ENCODE peak calls at places on chromosomes 16 and 17, in six cellular contexts. V is GM23338, T is MM.1S, N is K562, P is OCI-LY7, Z is PC-3. B is an unnamed sample.
A peak's percentile ranks its signal among the peaks of the same experiment; 100 is the strongest.

GRCh38 chr16:67311607-67312449 is 14.7 kb downstream of the KCTD19 start:
- DNase-seq in N (peak; percentile 18), P (no peak), T (no peak), Z (peak; percentile 94), V (no peak), B (peak; percentile 96)

GRCh38 chr16:88920618-88921602 is 54.5 kb upstream of the PABPN1L start:
- DNase-seq in V (no peak), T (no peak), N (peak; percentile 37), Z (peak; percentile 37), P (no peak), B (peak; percentile 97)

GRCh38 chr17:74637265-74637664 is 13.7 kb upstream of the CD300E start:
- DNase-seq in T (no peak), N (no peak), Z (no peak), V (no peak), P (no peak), B (no peak)

GRCh38 chr16:74253146-74253545 is 43.5 kb upstream of the PSMD7 start:
- DNase-seq in N (no peak), T (no peak), Z (no peak), P (no peak), V (no peak), B (no peak)

GRCh38 chr16:84600343-84601229 is 17.3 kb downstream of the COTL1 start:
- DNase-seq in Z (no peak), V (no peak), N (no peak), P (peak; percentile 87), T (peak; percentile 41), B (no peak)

GRCh38 chr17:48893646-48894508 is 1.3 kb downstream of the ATP5MC1 start:
- DNase-seq in Z (no peak), V (no peak), T (no peak), N (no peak), P (no peak), B (peak; percentile 43)

GRCh38 chr17:17361543-17362511 is 58.7 kb downstream of the NT5M start:
- DNase-seq in Z (no peak), P (no peak), V (no peak), T (no peak), N (no peak), B (peak; percentile 39)

GRCh38 chr17:81927145-81927652 is 336 bp downstream of the MAFG start:
- DNase-seq in Z (no peak), V (no peak), N (no peak), P (peak; percentile 18), T (no peak), B (peak; percentile 96)

GRCh38 chr16:71260995-71261394 is 28.2 kb downstream of the CMTR2 start:
- DNase-seq in N (no peak), V (no peak), Z (no peak), T (no peak), P (no peak), B (no peak)

GRCh38 chr16:85757341-85757822 is 6.5 kb upstream of the C16orf74 start:
- DNase-seq in T (no peak), Z (peak; percentile 64), P (peak; percentile 64), N (no peak), V (no peak), B (peak; percentile 84)

GRCh38 chr17:75417054-75417453 is 11.6 kb upstream of the GRB2 start:
- DNase-seq in V (no peak), Z (no peak), N (no peak), T (no peak), P (no peak), B (no peak)

GRCh38 chr17:35795007-35795870 is at the start of gene MMP28:
- DNase-seq in V (peak; percentile 69), P (no peak), T (no peak), Z (peak; percentile 40), N (peak; percentile 74), B (peak; percentile 80)

GRCh38 chr16:74573622-74574021 is 33.3 kb downstream of the GLG1 start:
- DNase-seq in V (no peak), P (no peak), N (no peak), Z (no peak), T (no peak), B (no peak)

GRCh38 chr16:84294196-84295142 is at the start of gene WFDC1:
- DNase-seq in T (no peak), N (no peak), V (peak; percentile 43), Z (no peak), P (no peak), B (no peak)

GRCh38 chr16:84806256-84806889 is 13.4 kb upstream of the CRISPLD2 start:
- DNase-seq in Z (peak; percentile 83), T (no peak), P (no peak), N (peak; percentile 71), V (no peak), B (peak; percentile 97)

GRCh38 chr17:51857052-51857593 is 301.4 kb downstream of the CA10 start:
- DNase-seq in P (no peak), N (no peak), V (peak; percentile 69), T (no peak), Z (peak; percentile 39), B (no peak)

GRCh38 chr17:76009447-76009846 is 8.8 kb downstream of the CDK3 start:
- DNase-seq in Z (no peak), N (no peak), V (no peak), T (no peak), P (no peak), B (peak; percentile 55)

GRCh38 chr16:70418274-70418992 is 20.5 kb downstream of the ST3GAL2 start:
- DNase-seq in Z (no peak), N (no peak), V (no peak), T (no peak), P (peak; percentile 39), B (peak; percentile 46)

GRCh38 chr17:76540381-76541300 is 797 bp downstream of the PRCD start:
- DNase-seq in T (peak; percentile 80), N (peak; percentile 98), Z (peak; percentile 90), P (peak; percentile 75), V (peak; percentile 99), B (peak; percentile 100)

GRCh38 chr16:31456988-31457360 is 2.3 kb upstream of the ARMC5 start:
- DNase-seq in V (no peak), T (no peak), Z (no peak), P (no peak), N (peak; percentile 4), B (no peak)

GRCh38 chr17:41394254-41395016 is 3.0 kb downstream of the KRT31 start:
- DNase-seq in P (no peak), Z (peak; percentile 34), N (no peak), V (no peak), T (no peak), B (no peak)

DNA sequence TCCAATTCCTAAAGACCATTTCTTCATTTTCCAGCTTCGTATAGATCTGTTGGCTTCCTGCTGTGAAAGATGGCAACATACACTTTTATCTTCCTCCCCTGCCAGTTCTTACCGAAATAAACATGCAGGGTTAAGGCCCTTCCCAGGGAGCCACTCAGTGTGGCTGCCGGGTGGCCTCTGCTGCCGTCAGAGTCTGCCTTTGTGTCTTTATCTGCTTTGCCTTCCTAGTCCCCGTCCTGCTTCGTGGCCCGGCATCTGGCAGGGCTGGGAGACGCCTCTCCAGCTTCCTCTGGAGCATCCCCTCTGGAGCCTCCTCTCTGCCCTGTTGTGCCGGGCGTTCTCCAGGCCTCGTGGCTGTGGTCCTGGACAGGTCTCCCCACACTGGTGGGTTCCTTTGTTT is 30.3 kb upstream of the CAPN15 start:
- DNase-seq in T (no peak), V (no peak), P (no peak), Z (no peak), N (no peak), B (peak; percentile 85)
- H3K4me3 ChIP-seq in T (no peak overlapping the region), V (no peak overlapping the region), P (no peak overlapping the region), Z (no peak overlapping the region), N (no peak overlapping the region), B (no peak overlapping the region)

GRCh38 chr17:71084219-71084618 is 914.9 kb downstream of the KCNJ2 start:
- DNase-seq in T (peak; percentile 29), Z (peak; percentile 77), N (peak; percentile 6), P (peak; percentile 32), V (peak; percentile 86), B (no peak)
- TF ChIP-seq CTCF in T (peak; percentile 56), Z (peak; percentile 85), N (no peak), P (peak; percentile 75), V (peak; percentile 75), B (peak; percentile 65)

GRCh38 chr16:54268766-54269165 is 17.8 kb downstream of the IRX3 start:
- DNase-seq in Z (no peak), P (no peak), N (no peak), T (no peak), V (no peak), B (no peak)

GRCh38 chr16:54269461-54269860 is 17.1 kb downstream of the IRX3 start:
- DNase-seq in Z (no peak), V (no peak), P (no peak), T (no peak), N (no peak), B (no peak)

GRCh38 chr16:54268340-54268739 is 18.2 kb downstream of the IRX3 start:
- DNase-seq in N (no peak), P (no peak), V (no peak), T (no peak), Z (no peak), B (no peak)

GRCh38 chr16:54273566-54273965 is 13.0 kb downstream of the IRX3 start:
- DNase-seq in N (no peak), P (no peak), T (no peak), Z (no peak), V (no peak), B (peak; percentile 17)

GRCh38 chr16:54270711-54271110 is 15.9 kb downstream of the IRX3 start:
- DNase-seq in V (no peak), N (peak; percentile 22), T (no peak), Z (no peak), P (no peak), B (no peak)
- H2AFZ ChIP-seq in V (peak overlapping the region; percentile 18), N (no peak overlapping the region), T (no peak overlapping the region), Z (no peak overlapping the region), P (no peak overlapping the region), B (no peak overlapping the region)

GRCh38 chr16:49700222-49700927 is 155.5 kb downstream of the ZNF423 start:
- DNase-seq in N (no peak), Z (no peak), P (no peak), V (peak; percentile 60), T (no peak), B (peak; percentile 84)

GRCh38 chr16:49697631-49698030 is 158.3 kb downstream of the ZNF423 start:
- DNase-seq in Z (no peak), V (no peak), P (no peak), N (no peak), T (no peak), B (peak; percentile 58)

GRCh38 chr16:49698416-49698815 is 157.5 kb downstream of the ZNF423 start:
- DNase-seq in N (peak; percentile 43), Z (no peak), P (no peak), V (peak; percentile 64), T (no peak), B (peak; percentile 39)

GRCh38 chr16:49699718-49700117 is 156.2 kb downstream of the ZNF423 start:
- DNase-seq in V (no peak), P (no peak), T (no peak), N (no peak), Z (no peak), B (peak; percentile 76)

GRCh38 chr16:49698931-49699715 is 156.8 kb downstream of the ZNF423 start:
- DNase-seq in V (peak; percentile 34), P (no peak), Z (no peak), N (no peak), T (no peak), B (peak; percentile 96)
- H3K4me3 ChIP-seq in V (no peak overlapping the region), P (no peak overlapping the region), Z (no peak overlapping the region), N (no peak overlapping the region), T (no peak overlapping the region), B (peak overlapping the region; percentile 47)